ENCODE peak calls at places on chromosomes 3 and 15, in six cellular contexts. C, F, L, M, H and R are unnamed samples.

GRCh38 chr3:192836469-192836820 is 81.2 kb downstream of the MB21D2 start:
- DNase-seq in C (no peak), F (no peak), L (no peak), M (no peak), H (no peak), R (no peak)

GRCh38 chr3:189947948-189948723 is 172.6 kb downstream of the P3H2 start:
- DNase-seq in C (peak; percentile 62), F (no peak), L (peak; percentile 86), M (peak; percentile 41), H (no peak), R (peak; percentile 45)

GRCh38 chr3:12473503-12473902 is 10.8 kb upstream of the TSEN2 start:
- DNase-seq in C (peak; percentile 69), F (no peak), L (peak; percentile 1), M (no peak), H (no peak), R (no peak)

GRCh38 chr15:60656491-60657284 is 177.7 kb upstream of the ICE2 start:
- DNase-seq in C (peak; percentile 15), F (no peak), L (no peak), M (no peak), H (no peak), R (no peak)

GRCh38 chr3:185353823-185354614 is 8.9 kb upstream of the MAP3K13 start:
- DNase-seq in C (peak; percentile 49), F (peak; percentile 73), L (peak; percentile 91), M (peak; percentile 93), H (peak; percentile 92), R (peak; percentile 99)

GRCh38 chr15:29613951-29614382 is 208.3 kb downstream of the TJP1 start:
- DNase-seq in C (peak; percentile 56), F (peak; percentile 34), L (peak; percentile 54), M (peak; percentile 26), H (peak; percentile 33), R (peak; percentile 42)

GRCh38 chr15:57217716-57218598 is 158.3 kb upstream of the CGNL1 start:
- DNase-seq in C (peak; percentile 48), F (no peak), L (no peak), M (peak; percentile 71), H (no peak), R (no peak)

GRCh38 chr15:67133738-67134576 is 68.6 kb downstream of the SMAD3 start:
- DNase-seq in C (peak; percentile 57), F (no peak), L (no peak), M (peak; percentile 40), H (no peak), R (peak; percentile 83)

GRCh38 chr3:161925749-161926360 is 429.2 kb downstream of the OTOL1 start:
- DNase-seq in C (peak; percentile 34), F (no peak), L (peak; percentile 30), M (no peak), H (no peak), R (peak; percentile 41)

GRCh38 chr3:156628095-156628690 is 46.2 kb upstream of the TIPARP start:
- DNase-seq in C (peak; percentile 39), F (no peak), L (peak; percentile 68), M (no peak), H (no peak), R (no peak)

GRCh38 chr3:126113733-126114132 is 29.8 kb upstream of the SLC41A3 start:
- DNase-seq in C (peak; percentile 32), F (peak; percentile 66), L (no peak), M (peak; percentile 34), H (no peak), R (no peak)

GRCh38 chr15:75358771-75359536 is 9.5 kb downstream of the MAN2C1 start:
- DNase-seq in C (no peak), F (no peak), L (no peak), M (no peak), H (no peak), R (no peak)

GRCh38 chr15:96053039-96054021 is 277.2 kb upstream of the NR2F2 start:
- DNase-seq in C (peak; percentile 9), F (peak; percentile 21), L (peak; percentile 12), M (peak; percentile 67), H (peak; percentile 16), R (peak; percentile 39)

GRCh38 chr3:160343132-160343531 is 55.9 kb downstream of the IFT80 start:
- DNase-seq in C (peak; percentile 69), F (peak; percentile 5), L (peak; percentile 42), M (peak; percentile 9), H (no peak), R (peak; percentile 40)

GRCh38 chr15:63973212-63974009 is 72.9 kb downstream of the DAPK2 start:
- DNase-seq in C (peak; percentile 84), F (no peak), L (no peak), M (no peak), H (no peak), R (no peak)

GRCh38 chr15:99474981-99475753 is 90.6 kb upstream of the MEF2A start:
- DNase-seq in C (no peak), F (no peak), L (no peak), M (no peak), H (no peak), R (no peak)

GRCh38 chr3:13608969-13609725 is 60.2 kb downstream of the FBLN2 start:
- DNase-seq in C (no peak), F (no peak), L (no peak), M (no peak), H (no peak), R (no peak)

GRCh38 chr3:171460226-171461086 is at the start of gene TNIK:
- DNase-seq in C (peak; percentile 83), F (peak; percentile 92), L (peak; percentile 88), M (peak; percentile 83), H (peak; percentile 81), R (peak; percentile 93)

GRCh38 chr15:89399390-89400120 is 64.9 kb upstream of the POLG start:
- DNase-seq in C (peak; percentile 37), F (peak; percentile 92), L (peak; percentile 57), M (peak; percentile 73), H (no peak), R (peak; percentile 62)

GRCh38 chr15:101675796-101676582 is 23.8 kb upstream of the TM2D3 start:
- DNase-seq in C (peak; percentile 94), F (no peak), L (peak; percentile 72), M (peak; percentile 63), H (no peak), R (no peak)

GRCh38 chr3:9976736-9977709 is 9.6 kb downstream of the EMC3 start:
- DNase-seq in C (peak; percentile 99), F (no peak), L (peak; percentile 98), M (no peak), H (peak; percentile 68), R (no peak)

GRCh38 chr15:98785796-98786581 is 137.7 kb downstream of the IGF1R start:
- DNase-seq in C (no peak), F (no peak), L (no peak), M (peak; percentile 96), H (no peak), R (no peak)

GRCh38 chr3:59084598-59084997 is 34.8 kb upstream of the CFAP20DC start:
- DNase-seq in C (no peak), F (no peak), L (no peak), M (no peak), H (no peak), R (no peak)

GRCh38 chr15:29805043-29805707 is 17.1 kb downstream of the TJP1 start:
- DNase-seq in C (peak; percentile 84), F (no peak), L (peak; percentile 64), M (no peak), H (no peak), R (no peak)

GRCh38 chr3:71345429-71346027 is 238.0 kb downstream of the FOXP1 start:
- DNase-seq in C (peak; percentile 50), F (no peak), L (no peak), M (no peak), H (no peak), R (no peak)

GRCh38 chr3:4693620-4694019 is 200.5 kb downstream of the ITPR1 start:
- DNase-seq in C (no peak), F (no peak), L (no peak), M (no peak), H (no peak), R (no peak)

GRCh38 chr3:196179380-196180308 is 31.6 kb downstream of the ZDHHC19 start:
- DNase-seq in C (peak; percentile 49), F (peak; percentile 36), L (peak; percentile 73), M (peak; percentile 65), H (no peak), R (no peak)

GRCh38 chr15:34338347-34338746 is 766 bp upstream of the SLC12A6 start:
- DNase-seq in C (no peak), F (no peak), L (no peak), M (no peak), H (no peak), R (no peak)
- H3K9ac ChIP-seq in C (peak overlapping the region; percentile 79), F (peak overlapping the region; percentile 31), L (peak overlapping the region; percentile 77), M (no peak overlapping the region), H (peak overlapping the region; percentile 63), R (no peak overlapping the region)

GRCh38 chr15:38481113-38481512 is 27.2 kb downstream of the FAM98B start:
- DNase-seq in C (no peak), F (no peak), L (no peak), M (no peak), H (no peak), R (no peak)
- TF ChIP-seq EZH2phosphoT487 in C (no peak), F (no peak), L (no peak), M (no peak), H (no peak), R (no peak)

DNA sequence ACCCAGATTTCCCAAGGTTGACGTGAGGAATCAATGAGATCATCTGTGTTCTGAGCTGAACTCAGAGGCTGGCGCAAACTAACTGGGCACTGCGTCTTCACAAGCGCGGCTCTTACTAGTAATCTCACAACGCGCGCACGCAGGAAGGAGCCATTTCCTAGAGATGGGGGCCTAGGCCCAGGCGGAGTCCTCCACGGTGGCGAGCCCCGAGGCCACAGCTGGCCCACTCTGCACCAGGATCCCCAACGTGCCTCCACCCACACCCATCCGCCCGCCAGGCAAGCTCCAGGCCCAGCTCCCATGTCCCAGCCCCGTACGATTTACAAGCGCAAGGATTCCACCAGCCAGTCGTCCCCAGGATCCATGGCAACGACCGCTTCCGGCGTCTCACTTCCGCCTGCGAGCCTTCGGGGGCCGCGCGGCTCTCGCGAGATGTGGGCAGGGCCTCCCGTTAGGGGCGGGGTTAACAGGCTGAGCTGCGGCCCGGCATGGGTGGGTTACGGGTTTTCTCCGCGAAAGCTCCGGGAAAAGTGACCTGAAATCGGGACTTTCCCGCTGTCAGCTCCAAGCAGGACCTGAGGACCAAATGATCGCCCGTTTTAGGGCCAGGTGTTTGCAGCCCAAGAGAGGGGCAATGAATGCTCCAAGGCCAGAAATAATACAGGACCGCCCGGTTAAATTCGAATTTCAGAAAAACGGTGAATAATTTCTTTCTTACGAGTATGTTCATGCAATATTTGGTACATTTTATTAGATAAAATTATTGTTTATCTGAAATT is at the start of gene WDR73:
- DNase-seq in C (peak; percentile 98), F (peak; percentile 94), L (peak; percentile 93), M (peak; percentile 98), H (peak; percentile 87), R (peak; percentile 96)
- H3K9ac ChIP-seq in C (peak within 1 kb of the TSS; percentile 93), F (peak within 1 kb of the TSS; percentile 89), L (peak within 1 kb of the TSS; percentile 96), M (peak within 1 kb of the TSS; percentile 90), H (peak within 1 kb of the TSS; percentile 98), R (peak within 1 kb of the TSS; percentile 97)

DNA sequence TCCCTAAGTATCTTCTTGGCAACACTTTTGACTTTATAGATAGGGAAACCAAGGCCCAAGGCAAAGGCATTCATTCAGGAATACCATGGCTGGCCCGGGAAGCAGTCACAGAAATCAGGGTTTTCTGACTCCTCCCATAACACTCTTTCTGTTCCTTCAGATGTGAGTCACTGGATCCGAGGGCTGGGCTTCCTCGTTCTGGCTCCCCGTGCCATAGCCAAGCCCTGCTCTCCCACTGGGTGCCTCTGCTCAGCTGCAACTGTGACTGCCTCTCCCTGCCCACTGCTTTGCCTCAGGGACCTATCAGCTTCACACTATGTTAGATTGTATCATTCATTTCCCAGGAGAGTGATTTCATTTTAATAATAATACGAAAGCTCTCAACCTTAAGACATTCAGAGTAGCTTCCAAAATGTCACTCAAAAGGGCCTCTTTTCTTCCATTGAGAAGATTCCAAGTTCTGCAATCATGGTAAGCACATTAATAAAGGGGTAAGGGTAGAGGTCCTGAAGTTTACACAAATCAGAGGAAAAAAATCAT is 50.2 kb downstream of the GABRB3 start:
- DNase-seq in C (no peak), F (no peak), L (no peak), M (no peak), H (no peak), R (no peak)
- TF ChIP-seq EZH2phosphoT487 in C (no peak), F (no peak), L (no peak), M (no peak), H (no peak), R (no peak)